ENCODE peak calls at places on chromosomes 13 and 19, in eight cellular contexts. N is mucosa of descending colon; E is adipocyte; R is CD4-positive, CD25-positive, alpha-beta regulatory T cell; G is OCI-LY7; B is cardiac muscle cell; S is adrenal gland; C is heart right ventricle. U is an unnamed sample.

GRCh38 chr19:33941133-33941532 is 144.5 kb downstream of the KCTD15 start:
- DNase-seq in C (no peak), B (no peak), E (no peak), G (no peak), S (no peak), R (no peak), N (no peak), U (no peak)

GRCh38 chr13:51465124-51465523 is 12.3 kb upstream of the INTS6 start:
- DNase-seq in G (no peak), S (no peak), E (no peak), B (no peak), C (no peak), R (no peak), N (no peak), U (no peak)

GRCh38 chr19:46431824-46432223 is 3.1 kb upstream of the PNMA8C start:
- DNase-seq in N (no peak), S (no peak), R (no peak), E (no peak), C (no peak), G (peak; percentile 90), B (no peak), U (no peak)

GRCh38 chr19:47430041-47430802 is 10.9 kb upstream of the MEIS3 start:
- DNase-seq in R (no peak), N (peak; percentile 75), G (no peak), B (peak; percentile 71), S (peak; percentile 33), C (no peak), E (peak; percentile 47), U (no peak)

GRCh38 chr13:48412100-48412556 is 785 bp downstream of the LPAR6 start:
- DNase-seq in S (no peak), C (no peak), R (peak; percentile 42), G (no peak), E (no peak), N (no peak), B (peak; percentile 44), U (no peak)

GRCh38 chr13:41823486-41823885 is 137.4 kb downstream of the VWA8 start:
- DNase-seq in C (no peak), B (no peak), E (no peak), R (no peak), N (no peak), G (no peak), S (no peak), U (no peak)

GRCh38 chr13:110150384-110151091 is 156.4 kb downstream of the COL4A1 start:
- DNase-seq in E (peak; percentile 35), G (no peak), S (no peak), N (no peak), C (no peak), B (peak; percentile 27), R (no peak), U (no peak)

GRCh38 chr19:50458396-50459066 is 17.8 kb upstream of the EMC10 start:
- DNase-seq in B (peak; percentile 37), E (no peak), N (no peak), S (no peak), R (no peak), G (no peak), C (no peak), U (no peak)

GRCh38 chr13:68064371-68064770 is 834.2 kb upstream of the PCDH9 start:
- DNase-seq in R (no peak), B (no peak), E (no peak), N (no peak), G (no peak), S (no peak), C (no peak), U (no peak)

DNA sequence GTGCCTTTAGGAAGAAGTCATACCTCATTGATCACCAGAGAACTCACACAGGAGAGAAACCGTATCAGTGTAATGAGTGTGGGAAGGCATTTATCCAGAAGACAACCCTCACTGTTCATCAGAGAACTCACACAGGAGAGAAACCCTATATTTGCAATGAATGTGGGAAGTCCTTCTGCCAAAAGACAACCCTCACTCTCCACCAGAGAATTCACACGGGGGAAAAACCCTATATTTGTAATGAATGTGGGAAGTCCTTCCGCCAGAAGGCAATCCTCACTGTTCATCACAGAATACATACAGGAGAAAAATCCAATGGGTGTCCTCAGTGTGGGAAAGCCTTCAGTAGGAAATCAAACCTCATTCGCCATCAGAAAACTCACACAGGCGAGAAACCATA is 21.9 kb downstream of the ZNF382 start:
- DNase-seq in S (no peak), R (no peak), C (no peak), N (no peak), B (no peak), E (no peak), G (no peak), U (no peak)
- H3K9me3 ChIP-seq in S (no peaks in the 10 kb centered on the region), R (peaks cover 96% of the 10 kb centered on the region), C (peaks cover 91% of the 10 kb centered on the region), N (peaks cover 98% of the 10 kb centered on the region), B (peaks cover 17% of the 10 kb centered on the region), E (peaks cover 93% of the 10 kb centered on the region), G (peaks cover 14% of the 10 kb centered on the region), U (peaks cover 24% of the 10 kb centered on the region)

GRCh38 chr19:31819837-31820236 is 470.6 kb upstream of the TSHZ3 start:
- DNase-seq in N (no peak), E (no peak), C (no peak), R (no peak), S (no peak), B (no peak), G (no peak), U (no peak)

GRCh38 chr19:31818740-31819228 is 469.5 kb upstream of the TSHZ3 start:
- DNase-seq in R (no peak), S (no peak), N (no peak), C (no peak), E (no peak), B (no peak), G (no peak), U (no peak)

GRCh38 chr19:31826325-31826724 is 477.1 kb upstream of the TSHZ3 start:
- DNase-seq in R (no peak), E (no peak), B (no peak), C (no peak), S (no peak), G (no peak), N (no peak), U (no peak)

GRCh38 chr19:31825134-31826094 is 476.2 kb upstream of the TSHZ3 start:
- DNase-seq in B (no peak), S (no peak), C (no peak), R (no peak), N (no peak), G (no peak), E (no peak), U (no peak)

DNA sequence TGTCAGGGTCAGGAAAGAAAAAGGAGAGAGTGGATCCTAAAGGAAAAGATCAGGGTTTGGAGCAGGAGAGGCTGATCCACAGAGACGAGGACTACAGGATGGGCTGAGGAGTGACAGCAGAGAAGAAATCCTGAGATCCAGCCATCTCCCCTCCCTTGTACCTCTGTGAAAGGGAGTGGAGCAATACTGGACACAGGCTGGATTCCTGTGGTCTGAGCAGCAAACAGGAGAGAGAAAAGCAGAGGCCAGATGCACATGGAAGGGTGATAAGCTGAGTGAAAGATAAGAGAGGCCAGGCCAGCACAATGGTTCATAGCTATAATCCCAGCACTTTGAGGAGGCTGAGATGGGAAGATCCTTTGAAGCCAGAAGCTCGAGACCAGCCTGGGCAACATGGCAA is 472.1 kb upstream of the TSHZ3 start:
- DNase-seq in C (no peak), E (no peak), N (no peak), B (peak; percentile 8), G (no peak), S (no peak), R (no peak), U (no peak)
- H3K9me3 ChIP-seq in C (no peaks in the 10 kb centered on the region), E (no peaks in the 10 kb centered on the region), N (no peaks in the 10 kb centered on the region), B (no peaks in the 10 kb centered on the region), G (no peaks in the 10 kb centered on the region), S (no peaks in the 10 kb centered on the region), R (no peaks in the 10 kb centered on the region), U (no peaks in the 10 kb centered on the region)

GRCh38 chr19:12117203-12117970 is 22.8 kb downstream of the ZNF20 start:
- DNase-seq in B (no peak), C (no peak), E (no peak), R (no peak), S (no peak), N (no peak), G (no peak), U (no peak)

GRCh38 chr19:12113121-12113520 is 27.0 kb downstream of the ZNF20 start:
- DNase-seq in S (no peak), C (no peak), E (no peak), R (no peak), B (no peak), N (no peak), G (no peak), U (no peak)

GRCh38 chr19:12112238-12112637 is 27.9 kb downstream of the ZNF20 start:
- DNase-seq in N (no peak), C (no peak), G (no peak), R (no peak), B (no peak), S (no peak), E (no peak), U (no peak)

GRCh38 chr19:12111176-12111575 is 29.0 kb downstream of the ZNF20 start:
- DNase-seq in C (no peak), R (no peak), G (no peak), N (no peak), B (no peak), S (no peak), E (no peak), U (no peak)

GRCh38 chr19:12112701-12113100 is 27.4 kb downstream of the ZNF20 start:
- DNase-seq in E (no peak), R (no peak), S (no peak), N (no peak), G (no peak), C (no peak), B (no peak), U (no peak)
- H3K9me3 ChIP-seq in E (peaks cover 30% of the 10 kb centered on the region), R (peaks cover 30% of the 10 kb centered on the region), S (no peaks in the 10 kb centered on the region), N (peaks cover 48% of the 10 kb centered on the region), G (no peaks in the 10 kb centered on the region), C (no peaks in the 10 kb centered on the region), B (peaks cover 8% of the 10 kb centered on the region), U (no peaks in the 10 kb centered on the region)

DNA sequence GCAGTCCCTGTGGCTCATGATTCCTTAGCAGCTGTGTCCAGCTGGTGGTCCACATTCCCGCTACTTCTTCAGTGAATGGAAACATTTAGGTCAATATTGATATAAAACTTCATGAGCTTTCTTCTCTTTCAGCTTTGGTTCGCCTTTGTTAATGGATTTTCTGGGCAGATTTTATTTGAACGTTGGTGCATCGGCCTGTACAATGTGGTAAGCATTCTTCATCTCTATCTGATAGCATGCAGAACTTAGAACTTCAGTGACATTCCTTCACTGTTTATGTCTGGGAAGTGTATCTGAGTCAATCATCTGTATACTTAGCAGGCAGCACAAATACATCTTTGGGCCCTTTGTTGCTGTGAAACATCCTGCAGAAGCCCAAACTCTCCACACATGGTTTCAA is 223.8 kb downstream of the SHISA2 start:
- DNase-seq in E (peak; percentile 18), B (no peak), R (no peak), N (no peak), C (no peak), G (no peak), S (no peak), U (no peak)
- H3K9me3 ChIP-seq in E (peaks cover 4% of the 10 kb centered on the region), B (no peaks in the 10 kb centered on the region), R (no peaks in the 10 kb centered on the region), N (no peaks in the 10 kb centered on the region), C (no peaks in the 10 kb centered on the region), G (no peaks in the 10 kb centered on the region), S (no peaks in the 10 kb centered on the region), U (no peaks in the 10 kb centered on the region)

U was measured in T-helper 17 cell.